ENCODE peak calls at places on chromosome 1, in six cellular contexts. G, L, X, A, U and Z are unnamed samples.

GRCh38 chr1:1630191-1630964 is 1.6 kb upstream of the MMP23B start:
- DNase-seq in U (peak), X (peak), G (peak), L (peak), A (no peak), Z (peak)

GRCh38 chr1:48878191-48878940 is 101.7 kb upstream of the BEND5 start:
- DNase-seq in X (peak), A (no peak), L (peak), U (peak), G (no peak), Z (no peak)

GRCh38 chr1:220487297-220487820 is 40.6 kb upstream of the MARK1 start:
- DNase-seq in G (no peak), X (peak), U (peak), A (peak), L (peak), Z (no peak)

GRCh38 chr1:204868340-204868700 is 2.3 kb upstream of the NFASC start:
- DNase-seq in A (no peak), G (no peak), L (no peak), X (no peak), U (no peak), Z (no peak)

GRCh38 chr1:53391982-53392381 is 64.1 kb upstream of the LRP8 start:
- DNase-seq in G (no peak), L (peak), U (no peak), X (no peak), A (no peak), Z (no peak)

GRCh38 chr1:5748286-5749225 is 243.7 kb downstream of the NPHP4 start:
- DNase-seq in L (no peak), G (no peak), A (no peak), X (no peak), U (no peak), Z (no peak)

GRCh38 chr1:90201467-90202358 is 206.8 kb downstream of the ZNF326 start:
- DNase-seq in X (no peak), L (no peak), A (no peak), G (no peak), U (peak), Z (no peak)

GRCh38 chr1:147821883-147822282 is 61.5 kb upstream of the GJA5 start:
- DNase-seq in G (no peak), U (no peak), A (no peak), L (peak), X (no peak), Z (no peak)

GRCh38 chr1:170666661-170667060 is 2.7 kb downstream of the PRRX1 start:
- DNase-seq in U (no peak), G (no peak), X (no peak), A (no peak), L (peak), Z (peak)

GRCh38 chr1:27360159-27361043 is 6.4 kb downstream of the MAP3K6 start:
- DNase-seq in X (no peak), L (no peak), G (peak), U (no peak), A (no peak), Z (peak)

GRCh38 chr1:209705033-209705589 is 465 bp downstream of the HSD11B1 start:
- DNase-seq in G (no peak), A (no peak), U (no peak), L (no peak), X (no peak), Z (no peak)

GRCh38 chr1:202159534-202160371 is 649 bp downstream of the PTPN7 start:
- DNase-seq in G (peak), X (no peak), A (no peak), U (no peak), L (no peak), Z (peak)

GRCh38 chr1:243447342-243447741 is 191.5 kb downstream of the SDCCAG8 start:
- DNase-seq in U (peak), L (peak), G (no peak), X (no peak), A (no peak), Z (no peak)

GRCh38 chr1:107244734-107245495 is 104.1 kb downstream of the NTNG1 start:
- DNase-seq in G (no peak), A (no peak), X (peak), L (no peak), U (no peak), Z (no peak)